ENCODE peak calls at places on chromosome 17, in six cellular contexts. W, K, Y, Z, A and T are unnamed samples.

GRCh38 chr17:82788206-82789001 is 36.5 kb downstream of the TBCD start:
- DNase-seq in W (no peak), K (no peak), Y (no peak), Z (no peak), A (no peak), T (no peak)

GRCh38 chr17:11693284-11693683 is 95.0 kb downstream of the DNAH9 start:
- DNase-seq in W (no peak), K (no peak), Y (no peak), Z (no peak), A (no peak), T (no peak)

GRCh38 chr17:63514974-63515373 is 8.2 kb upstream of the KCNH6 start:
- DNase-seq in W (no peak), K (no peak), Y (no peak), Z (no peak), A (no peak), T (no peak)

GRCh38 chr17:45834471-45835396 is 9.9 kb upstream of the SPPL2C start:
- DNase-seq in W (no peak), K (no peak), Y (no peak), Z (no peak), A (no peak), T (peak)

GRCh38 chr17:75349589-75349988 is 55.9 kb downstream of the GRB2 start:
- DNase-seq in W (no peak), K (no peak), Y (no peak), Z (no peak), A (no peak), T (no peak)

GRCh38 chr17:56244268-56244890 is 91.1 kb downstream of the ANKFN1 start:
- DNase-seq in W (no peak), K (no peak), Y (no peak), Z (no peak), A (no peak), T (no peak)

GRCh38 chr17:71764507-71764906 is 356.3 kb upstream of the SOX9 start:
- DNase-seq in W (no peak), K (no peak), Y (no peak), Z (no peak), A (no peak), T (peak)

GRCh38 chr17:15999974-16000827 is 577 bp downstream of the TTC19 start:
- DNase-seq in W (no peak), K (peak), Y (peak), Z (no peak), A (no peak), T (peak)

GRCh38 chr17:34527908-34528470 is 51.4 kb upstream of the TMEM132E start:
- DNase-seq in W (no peak), K (no peak), Y (no peak), Z (no peak), A (no peak), T (peak)

GRCh38 chr17:57724038-57724728 is 20.9 kb downstream of the CCDC182 start:
- DNase-seq in W (no peak), K (no peak), Y (no peak), Z (no peak), A (no peak), T (no peak)

GRCh38 chr17:17950806-17951205 is 21.4 kb downstream of the TOM1L2 start:
- DNase-seq in W (no peak), K (no peak), Y (no peak), Z (no peak), A (no peak), T (no peak)

GRCh38 chr17:12734852-12735430 is 54.4 kb upstream of the ARHGAP44 start:
- DNase-seq in W (no peak), K (no peak), Y (no peak), Z (no peak), A (no peak), T (no peak)